ENCODE peak calls at places on chromosomes 3 and 15, in four cellular contexts. M is CD4-positive, alpha-beta T cell; U is stimulated activated CD4-positive, alpha-beta T cell treated with anti-CD3 and anti-CD28 coated beads, Interleukin-12 subunit alpha, Interleukin-12 subunit beta, amount 100 ng/mL, for 4 hours; S is A172. O is an unnamed sample.

GRCh38 chr15:37017031-37017625 is 83.2 kb downstream of the MEIS2 start:
- DNase-seq in S (no peak), M (no peak), U (no peak), O (no peak)

GRCh38 chr3:194840661-194841514 is 155.2 kb downstream of the FAM43A start:
- DNase-seq in M (no peak), U (no peak), S (peak), O (no peak)

GRCh38 chr3:127452321-127452821 is 138.2 kb downstream of the TPRA1 start:
- DNase-seq in U (no peak), S (no peak), M (no peak), O (no peak)

GRCh38 chr15:27617013-27617412 is 482.1 kb downstream of the OCA2 start:
- DNase-seq in M (no peak), U (no peak), S (no peak), O (no peak)

GRCh38 chr3:27165348-27165747 is 203.8 kb downstream of the NEK10 start:
- DNase-seq in M (no peak), U (no peak), S (peak), O (peak)

GRCh38 chr15:29242466-29243242 is 27.0 kb downstream of the NSMCE3 start:
- DNase-seq in U (no peak), S (no peak), M (no peak), O (no peak)

GRCh38 chr15:98715401-98715800 is 67.1 kb downstream of the IGF1R start:
- DNase-seq in U (no peak), S (no peak), M (no peak), O (no peak)

GRCh38 chr3:188000361-188000861 is 153.5 kb upstream of the LPP start:
- DNase-seq in M (no peak), U (no peak), S (no peak), O (no peak)

GRCh38 chr3:49867871-49868321 is 1.8 kb downstream of the CAMKV start:
- DNase-seq in M (no peak), S (peak), U (no peak), O (peak)

GRCh38 chr3:17133637-17134545 is 249.1 kb downstream of the PLCL2 start:
- DNase-seq in S (no peak), U (no peak), M (no peak), O (no peak)

GRCh38 chr3:184718431-184718830 is 6.6 kb upstream of the MAGEF1 start:
- DNase-seq in M (no peak), S (no peak), U (no peak), O (no peak)

GRCh38 chr3:42336103-42336502 is 70.1 kb upstream of the CCK start:
- DNase-seq in S (no peak), U (no peak), M (no peak), O (no peak)

GRCh38 chr3:109081746-109082510 is 36.0 kb downstream of the MORC1 start:
- DNase-seq in M (no peak), S (peak), U (no peak), O (peak)

GRCh38 chr3:70658779-70659310 is 346.4 kb upstream of the MDFIC2 start:
- DNase-seq in U (no peak), S (no peak), M (no peak), O (no peak)